ENCODE peak calls at places on chromosomes 4 and X, in ten cellular contexts. E is KG1; R is substantia nigra; G is stimulated activated CD4-positive, alpha-beta T cell treated with anti-CD3 and anti-CD28 coated beads, Interleukin-12 subunit alpha, Interleukin-12 subunit beta, amount 100 ng/mL, for 24 hours; V is aorta; A is glutamatergic neuron; K is cardiac muscle cell; L is T-cell; O is T follicular helper cell; M is NCI-H1105 treated with DMSO at 0.1 percent for 48 hours. S is an unnamed sample.

GRCh38 chr4:25172964-25173917 is 13.0 kb upstream of the SEPSECS start:
- DNase-seq in M (no peak), K (no peak), G (no peak), O (no peak), V (peak), R (no peak), E (no peak), A (no peak), L (no peak), S (no peak)

GRCh38 chr4:76963136-76963477 is 13.6 kb downstream of the SEPTIN11 start:
- DNase-seq in G (no peak), M (no peak), V (no peak), A (no peak), O (no peak), K (no peak), L (no peak), E (no peak), R (no peak), S (no peak)

GRCh38 chrX:38273453-38273852 is 52.8 kb upstream of the SRPX start:
- DNase-seq in E (no peak), M (no peak), A (no peak), L (no peak), V (no peak), O (no peak), R (no peak), K (no peak), G (no peak), S (no peak)

GRCh38 chr4:26452565-26453531 is 37.4 kb downstream of the CCKAR start:
- DNase-seq in M (peak), L (no peak), E (no peak), G (no peak), O (no peak), K (no peak), V (no peak), A (no peak), R (no peak), S (no peak)

GRCh38 chrX:17596546-17597205 is 140.6 kb upstream of the SCML1 start:
- DNase-seq in G (no peak), R (no peak), M (no peak), E (no peak), K (no peak), V (no peak), L (no peak), O (no peak), A (no peak), S (no peak)

GRCh38 chr4:40254961-40255721 is 58.3 kb downstream of the RHOH start:
- DNase-seq in V (no peak), K (no peak), L (no peak), A (no peak), O (no peak), E (no peak), G (no peak), R (no peak), M (no peak), S (no peak)

GRCh38 chrX:20311505-20311904 is 44.8 kb upstream of the RPS6KA3 start:
- DNase-seq in L (no peak), A (no peak), V (no peak), O (no peak), M (no peak), G (no peak), R (no peak), K (no peak), E (no peak), S (no peak)

GRCh38 chrX:119045884-119046283 is 26.9 kb upstream of the CT47C1 start:
- DNase-seq in O (no peak), L (no peak), R (no peak), V (no peak), E (no peak), K (no peak), G (no peak), M (no peak), A (no peak), S (no peak)

GRCh38 chrX:40195368-40195767 is 97.6 kb upstream of the BCOR start:
- DNase-seq in R (no peak), G (no peak), E (no peak), A (no peak), M (no peak), L (no peak), V (no peak), O (no peak), K (no peak), S (no peak)

S was measured in naive thymus-derived CD8-positive, alpha-beta T cell.